ENCODE peak calls at places on chromosomes 16 and 17, in six cellular contexts. S is transverse colon, G is heart left ventricle, C is GM12878, U is Peyer's patch, E is stomach. Y is an unnamed sample.

GRCh38 chr17:77857613-77858012 is 100.9 kb upstream of the TNRC6C start:
- DNase-seq in U (no peak), S (no peak), G (no peak), C (no peak), E (no peak), Y (no peak)

GRCh38 chr16:27355610-27356009 is 41.8 kb downstream of the IL4R start:
- DNase-seq in G (peak), E (peak), U (no peak), S (peak), C (no peak), Y (peak)

GRCh38 chr16:62018301-62019060 is 17.8 kb downstream of the CDH8 start:
- DNase-seq in C (no peak), E (no peak), S (no peak), G (no peak), U (no peak), Y (no peak)

GRCh38 chr16:85361441-85362118 is 249.3 kb upstream of the CIBAR2 start:
- DNase-seq in C (no peak), U (peak), G (no peak), E (peak), S (peak), Y (no peak)

GRCh38 chr17:68491381-68491849 is 20.8 kb upstream of the PRKAR1A start:
- DNase-seq in S (peak), G (peak), U (no peak), C (no peak), E (no peak), Y (no peak)

GRCh38 chr16:51151951-51152663 is 1.0 kb upstream of the SALL1 start:
- DNase-seq in U (no peak), C (no peak), S (peak), G (peak), E (peak), Y (no peak)

GRCh38 chr16:19884611-19885455 is at the start of gene GPRC5B:
- DNase-seq in U (peak), E (peak), G (peak), C (no peak), S (peak), Y (peak)

GRCh38 chr17:6654816-6655731 is 3.5 kb downstream of the C17orf100 start:
- DNase-seq in S (peak), U (peak), C (no peak), G (no peak), E (peak), Y (no peak)

GRCh38 chr16:50368410-50369132 is at the start of gene BRD7:
- DNase-seq in S (peak), C (no peak), E (peak), U (peak), G (peak), Y (peak)

GRCh38 chr17:882827-883585 is 96.6 kb downstream of the NXN start:
- DNase-seq in C (no peak), E (peak), U (no peak), S (peak), G (peak), Y (no peak)
- TF ChIP-seq POLR2A in C (no peak), E (no peak), U (no peak), S (no peak), G (no peak), Y (no peak)

DNA sequence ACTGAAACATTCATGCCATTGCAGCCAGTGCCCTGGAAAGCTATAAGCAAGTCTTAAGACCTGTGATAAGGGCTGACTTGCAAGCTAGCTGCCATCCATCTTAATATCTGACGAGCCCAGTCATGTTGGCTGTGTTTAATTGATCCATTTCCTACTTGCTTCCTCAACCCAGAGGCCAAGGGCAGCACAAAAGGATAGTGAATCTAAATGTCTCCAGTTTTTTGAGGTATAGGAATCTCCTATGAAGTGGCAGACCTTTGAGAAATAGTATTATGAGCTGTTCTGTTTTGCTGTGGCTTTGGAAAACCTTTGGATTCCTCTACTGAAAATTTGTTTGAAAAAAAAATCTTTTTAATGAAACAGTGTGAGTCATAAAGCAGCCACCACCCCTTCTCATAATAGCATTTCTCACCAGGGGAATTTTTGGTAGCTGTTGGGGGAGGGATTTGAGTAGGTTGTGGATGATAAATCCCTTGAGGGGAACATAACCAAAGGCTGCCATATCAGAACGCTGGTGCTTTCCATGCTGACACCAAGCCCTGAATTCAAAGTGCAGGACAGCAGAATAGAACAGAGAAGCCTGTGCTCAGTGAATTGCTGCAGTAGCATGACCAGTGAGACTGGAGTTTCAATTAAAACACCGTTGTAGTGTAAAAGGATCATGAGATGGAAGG is 12.9 kb downstream of the ZNRF1 start:
- DNase-seq in E (no peak), S (no peak), G (peak), U (no peak), C (peak), Y (peak)
- TF ChIP-seq POLR2A in E (no peak), S (no peak), G (no peak), U (no peak), C (peak), Y (peak)

DNA sequence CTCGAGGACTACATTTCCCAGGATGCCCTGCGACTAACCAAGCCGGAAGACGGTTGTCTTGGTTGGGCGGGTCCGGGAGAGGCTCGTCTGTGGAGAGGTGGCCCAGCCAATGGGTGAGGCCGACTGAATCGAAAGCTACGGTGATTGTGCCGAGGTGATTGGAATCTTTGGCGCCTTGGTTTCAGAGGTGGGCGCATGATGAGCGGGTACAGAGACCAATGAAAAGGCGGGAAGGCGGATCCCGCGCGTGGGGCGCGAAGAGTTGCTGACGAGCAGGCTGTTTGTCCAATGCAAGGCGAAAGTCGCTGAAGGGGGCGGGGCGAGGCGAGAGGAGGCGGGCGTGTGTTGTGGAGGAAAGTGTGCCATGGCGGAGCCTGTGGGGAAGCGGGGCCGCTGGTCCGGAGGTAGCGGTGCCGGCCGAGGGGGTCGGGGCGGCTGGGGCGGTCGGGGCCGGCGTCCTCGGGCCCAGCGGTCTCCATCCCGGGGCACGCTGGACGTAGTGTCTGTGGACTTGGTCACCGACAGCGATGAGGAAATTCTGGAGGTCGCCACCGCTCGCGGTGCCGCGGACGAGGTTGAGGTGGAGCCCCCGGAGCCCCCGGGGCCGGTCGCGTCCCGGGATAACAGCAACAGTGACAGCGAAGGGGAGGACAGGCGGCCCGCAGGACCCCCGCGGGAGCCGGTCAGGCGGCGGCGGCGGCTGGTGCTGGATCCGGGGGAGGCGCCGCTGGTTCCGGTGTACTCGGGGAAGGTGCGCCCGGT is at the start of gene NFATC2IP:
- DNase-seq in C (peak), G (peak), U (peak), E (peak), S (peak), Y (peak)
- TF ChIP-seq POLR2A in C (peak), G (peak), U (peak), E (no peak), S (peak), Y (peak)

DNA sequence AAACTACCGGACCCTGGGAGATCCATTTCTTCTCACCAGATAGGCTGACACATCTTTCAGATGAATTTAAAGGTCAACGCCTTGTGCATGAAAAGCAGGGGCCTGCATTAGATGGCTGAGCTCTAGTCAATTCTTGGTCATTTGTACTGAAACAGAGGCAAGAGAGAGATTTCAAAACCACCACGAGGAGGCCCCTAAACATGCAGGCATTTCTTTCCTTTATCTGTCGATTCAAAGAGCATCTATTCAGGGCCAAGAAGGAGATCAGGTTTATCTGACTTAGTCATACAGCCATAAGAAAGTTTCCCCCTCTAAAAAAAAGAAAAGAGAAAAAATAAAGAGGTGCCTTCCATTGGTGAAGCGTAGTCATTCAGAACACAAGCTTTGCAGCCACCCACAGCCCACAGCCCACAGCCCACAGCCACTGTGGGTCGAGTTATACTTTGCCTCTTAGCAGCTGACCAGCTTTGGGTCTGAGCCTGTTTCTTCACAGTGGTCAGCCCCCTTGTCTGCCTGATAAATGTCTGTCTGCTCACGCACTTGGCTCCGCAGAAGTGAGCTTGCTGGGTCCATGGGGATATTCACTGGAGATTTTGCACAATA is 207.5 kb downstream of the CDH13 start:
- DNase-seq in S (no peak), C (no peak), G (no peak), U (no peak), E (no peak), Y (no peak)
- TF ChIP-seq POLR2A in S (no peak), C (no peak), G (no peak), U (no peak), E (no peak), Y (no peak)

GRCh38 chr17:44925731-44926697 is 10.7 kb upstream of the GFAP start:
- DNase-seq in G (no peak), C (no peak), S (no peak), U (peak), E (no peak), Y (no peak)
- TF ChIP-seq POLR2A in G (no peak), C (peak), S (no peak), U (no peak), E (no peak), Y (no peak)

DNA sequence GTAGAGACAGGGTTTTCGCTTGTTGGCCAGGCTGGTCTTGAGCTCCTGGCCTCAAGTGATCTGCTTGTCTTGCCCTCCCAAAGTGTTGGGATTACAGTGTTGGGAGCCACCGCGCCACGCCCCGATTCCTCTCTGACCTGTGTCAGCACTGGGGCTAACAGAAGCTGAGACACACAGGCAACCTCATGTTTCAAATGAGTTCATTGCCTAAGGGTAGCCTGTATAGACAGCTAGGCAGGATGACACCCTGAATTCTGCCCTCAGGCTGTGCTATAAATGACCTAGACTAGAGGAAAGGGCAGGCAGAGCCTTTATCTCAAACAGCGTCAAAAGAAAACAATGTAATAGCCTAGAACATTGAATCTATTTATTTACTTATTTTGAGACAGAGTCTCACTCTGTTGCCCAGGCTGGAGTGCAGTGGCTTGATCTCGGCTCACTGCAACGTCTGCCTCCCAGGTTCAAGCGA is 2.3 kb upstream of the CDK3 start:
- DNase-seq in S (peak), G (no peak), E (no peak), U (no peak), C (no peak), Y (no peak)
- TF ChIP-seq POLR2A in S (peak), G (no peak), E (no peak), U (peak), C (no peak), Y (no peak)

GRCh38 chr17:48023408-48024148 is 14.0 kb downstream of the COPZ2 start:
- DNase-seq in C (no peak), S (peak), E (peak), U (peak), G (peak), Y (peak)
- TF ChIP-seq POLR2A in C (no peak), S (no peak), E (no peak), U (no peak), G (no peak), Y (peak)

DNA sequence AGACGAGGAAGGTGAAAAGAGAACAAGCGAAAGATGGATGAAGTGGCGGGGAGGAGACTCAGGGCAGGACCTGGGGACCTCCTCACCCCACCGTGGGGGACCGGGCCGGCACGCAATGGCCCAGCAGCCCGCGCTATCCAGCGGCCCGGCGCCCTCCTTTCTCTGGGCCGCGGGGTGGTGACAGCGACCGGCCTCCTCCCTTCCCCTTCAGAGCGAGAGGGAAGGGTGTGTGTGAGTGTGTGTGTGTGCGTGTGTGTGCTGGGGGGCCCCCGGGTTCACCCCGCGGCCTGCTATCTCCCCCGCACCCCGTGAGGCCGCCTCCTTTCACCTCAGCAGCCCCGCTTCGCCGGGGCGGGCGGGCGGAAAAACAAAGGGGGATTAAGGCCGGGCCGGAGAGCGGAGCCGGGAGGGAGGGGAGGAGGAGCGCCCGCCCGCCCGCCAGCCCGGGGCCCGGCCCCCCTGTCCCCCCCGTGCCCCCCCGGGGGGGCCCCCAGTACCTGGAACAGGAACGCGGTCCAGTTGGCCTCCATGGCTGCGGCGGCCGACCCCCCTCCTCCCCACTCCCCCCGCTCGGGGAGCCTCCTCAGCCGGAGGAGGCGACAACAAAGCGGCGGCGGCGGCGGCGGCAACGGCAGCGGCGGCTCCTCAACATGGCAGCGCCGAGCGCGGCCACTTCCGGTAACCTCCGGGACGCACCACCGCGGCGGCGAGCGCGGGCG is at the start of gene VEZF1:
- DNase-seq in U (peak), S (peak), C (no peak), G (peak), E (peak), Y (peak)
- TF ChIP-seq POLR2A in U (no peak), S (peak), C (peak), G (peak), E (no peak), Y (no peak)

GRCh38 chr16:87382023-87382785 is 1.4 kb downstream of the FBXO31 start:
- DNase-seq in U (no peak), C (no peak), S (peak), G (no peak), E (no peak), Y (no peak)

GRCh38 chr16:87380875-87381274 is 2.7 kb downstream of the FBXO31 start:
- DNase-seq in S (no peak), E (no peak), G (no peak), C (peak), U (no peak), Y (no peak)

GRCh38 chr16:87384162-87384999 is 805 bp upstream of the FBXO31 start:
- DNase-seq in S (peak), E (peak), G (peak), C (no peak), U (peak), Y (peak)

GRCh38 chr16:87380403-87380802 is 3.2 kb downstream of the FBXO31 start:
- DNase-seq in S (no peak), U (no peak), G (no peak), C (peak), E (no peak), Y (no peak)

GRCh38 chr16:87383522-87384161 is at the start of gene FBXO31:
- DNase-seq in G (peak), C (peak), U (peak), S (peak), E (peak), Y (peak)
- TF ChIP-seq POLR2A in G (peak), C (peak), U (peak), S (no peak), E (no peak), Y (peak)

DNA sequence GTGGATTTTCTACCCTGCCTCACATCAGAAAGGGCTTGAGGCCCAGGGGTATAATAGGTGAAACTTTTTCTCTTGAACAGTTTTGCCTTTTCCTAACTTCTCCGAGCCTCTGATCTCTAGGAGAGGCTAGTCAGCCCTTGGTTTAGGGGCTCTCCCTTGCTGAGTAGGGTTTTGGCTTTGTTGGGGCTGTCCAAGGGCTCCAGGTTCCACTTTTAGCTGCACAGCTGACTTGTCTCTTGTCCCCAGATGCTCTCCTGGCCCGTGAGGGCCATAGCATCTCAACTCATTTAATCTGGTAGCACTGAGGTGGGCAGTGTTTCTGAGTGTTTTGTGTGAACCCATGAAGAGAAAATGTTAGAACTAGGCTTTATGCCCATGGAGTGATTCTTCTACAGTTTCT is 103.9 kb downstream of the MSI2 start:
- DNase-seq in S (no peak), U (no peak), G (no peak), C (no peak), E (no peak), Y (no peak)
- TF ChIP-seq POLR2A in S (no peak), U (no peak), G (no peak), C (no peak), E (no peak), Y (no peak)

Y was measured in erythroblast.